ENCODE peak calls at places on chromosomes 3 and 15, in four cellular contexts. One of them, this sample, is unnamed.

GRCh38 chr15:40941528-40942336 is 11.5 kb upstream of the CHAC1 start:
- DNase-seq in uterus: peak
- DNase-seq in HepG2: peak
- DNase-seq in psoas muscle: peak
- DNase-seq in this sample: peak

GRCh38 chr3:129161860-129162271 is 1.0 kb upstream of the ISY1 start:
- DNase-seq in uterus: no peak
- DNase-seq in HepG2: peak
- DNase-seq in psoas muscle: no peak
- DNase-seq in this sample: no peak

GRCh38 chr3:121736112-121736511 is 13.4 kb downstream of the GOLGB1 start:
- DNase-seq in uterus: no peak
- DNase-seq in HepG2: no peak
- DNase-seq in psoas muscle: no peak
- DNase-seq in this sample: no peak

GRCh38 chr15:69265347-69265955 is 33.3 kb upstream of the PAQR5 start:
- DNase-seq in uterus: no peak
- DNase-seq in HepG2: peak
- DNase-seq in psoas muscle: no peak
- DNase-seq in this sample: no peak

GRCh38 chr3:156750874-156751245 is 75.3 kb upstream of the LEKR1 start:
- DNase-seq in uterus: no peak
- DNase-seq in HepG2: no peak
- DNase-seq in psoas muscle: no peak
- DNase-seq in this sample: no peak

GRCh38 chr15:33310481-33311311 is at the start of gene RYR3:
- DNase-seq in uterus: peak
- DNase-seq in HepG2: no peak
- DNase-seq in psoas muscle: peak
- DNase-seq in this sample: peak

GRCh38 chr3:181700168-181701087 is 11.3 kb upstream of the SOX2 start:
- DNase-seq in uterus: peak
- DNase-seq in HepG2: peak
- DNase-seq in psoas muscle: peak
- DNase-seq in this sample: peak

GRCh38 chr3:157079677-157080369 is 80.1 kb downstream of the CCNL1 start:
- DNase-seq in uterus: no peak
- DNase-seq in HepG2: no peak
- DNase-seq in psoas muscle: no peak
- DNase-seq in this sample: no peak

GRCh38 chr3:38122712-38123290 is 14.1 kb downstream of the ACAA1 start:
- DNase-seq in uterus: no peak
- DNase-seq in HepG2: no peak
- DNase-seq in psoas muscle: no peak
- DNase-seq in this sample: no peak

GRCh38 chr3:78721771-78722543 is 1045.8 kb downstream of the ROBO1 start:
- DNase-seq in uterus: no peak
- DNase-seq in HepG2: no peak
- DNase-seq in psoas muscle: no peak
- DNase-seq in this sample: no peak

GRCh38 chr15:25807063-25807462 is 56.1 kb downstream of the ATP10A start:
- DNase-seq in uterus: no peak
- DNase-seq in HepG2: no peak
- DNase-seq in psoas muscle: no peak
- DNase-seq in this sample: no peak

GRCh38 chr3:43001094-43001553 is 22.0 kb downstream of the GASK1A start:
- DNase-seq in uterus: peak
- DNase-seq in HepG2: peak
- DNase-seq in psoas muscle: peak
- DNase-seq in this sample: no peak

GRCh38 chr3:183298708-183299153 is 45.7 kb downstream of the B3GNT5 start:
- DNase-seq in uterus: peak
- DNase-seq in HepG2: no peak
- DNase-seq in psoas muscle: peak
- DNase-seq in this sample: peak

GRCh38 chr3:8891328-8891727 is 71.9 kb downstream of the RAD18 start:
- DNase-seq in uterus: no peak
- DNase-seq in HepG2: no peak
- DNase-seq in psoas muscle: no peak
- DNase-seq in this sample: no peak

GRCh38 chr3:159637895-159638542 is 350.6 kb upstream of the IL12A start:
- DNase-seq in uterus: no peak
- DNase-seq in HepG2: no peak
- DNase-seq in psoas muscle: no peak
- DNase-seq in this sample: no peak

GRCh38 chr15:99954361-99955180 is 221.3 kb upstream of the LYSMD4 start:
- DNase-seq in uterus: no peak
- DNase-seq in HepG2: no peak
- DNase-seq in psoas muscle: no peak
- DNase-seq in this sample: no peak

GRCh38 chr3:122786067-122786466 is 7.6 kb downstream of the HSPBAP1 start:
- DNase-seq in uterus: no peak
- DNase-seq in HepG2: peak
- DNase-seq in psoas muscle: no peak
- DNase-seq in this sample: no peak

GRCh38 chr3:140555666-140556065 is 122.2 kb upstream of the TRIM42 start:
- DNase-seq in uterus: no peak
- DNase-seq in HepG2: no peak
- DNase-seq in psoas muscle: no peak
- DNase-seq in this sample: no peak

GRCh38 chr15:57732526-57733331 is 26.2 kb downstream of the POLR2M start:
- DNase-seq in uterus: no peak
- DNase-seq in HepG2: peak
- DNase-seq in psoas muscle: peak
- DNase-seq in this sample: peak

GRCh38 chr3:51722362-51722761 is 15.5 kb downstream of the GRM2 start:
- DNase-seq in uterus: no peak
- DNase-seq in HepG2: no peak
- DNase-seq in psoas muscle: no peak
- DNase-seq in this sample: peak

GRCh38 chr15:88647362-88648105 is 8.7 kb downstream of the ISG20 start:
- DNase-seq in uterus: no peak
- DNase-seq in HepG2: no peak
- DNase-seq in psoas muscle: no peak
- DNase-seq in this sample: no peak

GRCh38 chr3:12155833-12156232 is 2.9 kb downstream of the TIMP4 start:
- DNase-seq in uterus: no peak
- DNase-seq in HepG2: peak
- DNase-seq in psoas muscle: no peak
- DNase-seq in this sample: no peak

GRCh38 chr3:122956685-122957455 is 70.7 kb downstream of the SEMA5B start:
- DNase-seq in uterus: no peak
- DNase-seq in HepG2: no peak
- DNase-seq in psoas muscle: no peak
- DNase-seq in this sample: peak

GRCh38 chr3:85270488-85270887 is 311.7 kb downstream of the CADM2 start:
- DNase-seq in uterus: no peak
- DNase-seq in HepG2: no peak
- DNase-seq in psoas muscle: no peak
- DNase-seq in this sample: no peak

GRCh38 chr15:25068696-25069095 is 113.9 kb downstream of the SNRPN start:
- DNase-seq in uterus: no peak
- DNase-seq in HepG2: no peak
- DNase-seq in psoas muscle: no peak
- DNase-seq in this sample: no peak

GRCh38 chr3:177201707-177202397 is 4.6 kb upstream of the TBL1XR1 start:
- DNase-seq in uterus: no peak
- DNase-seq in HepG2: no peak
- DNase-seq in psoas muscle: no peak
- DNase-seq in this sample: no peak

GRCh38 chr3:156433910-156434309 is 121.0 kb downstream of the SSR3 start:
- DNase-seq in uterus: no peak
- DNase-seq in HepG2: no peak
- DNase-seq in psoas muscle: no peak
- DNase-seq in this sample: no peak

GRCh38 chr3:4562595-4562994 is 69.4 kb downstream of the ITPR1 start:
- DNase-seq in uterus: no peak
- DNase-seq in HepG2: no peak
- DNase-seq in psoas muscle: no peak
- DNase-seq in this sample: no peak

GRCh38 chr15:36370735-36371115 is 208.7 kb upstream of the CDIN1 start:
- DNase-seq in uterus: no peak
- DNase-seq in HepG2: peak
- DNase-seq in psoas muscle: no peak
- DNase-seq in this sample: no peak

GRCh38 chr15:77531191-77532000 is 101.3 kb downstream of the LINGO1 start:
- DNase-seq in uterus: no peak
- DNase-seq in HepG2: no peak
- DNase-seq in psoas muscle: no peak
- DNase-seq in this sample: peak

GRCh38 chr3:54745863-54746262 is 182.0 kb downstream of the LRTM1 start:
- DNase-seq in uterus: no peak
- DNase-seq in HepG2: no peak
- DNase-seq in psoas muscle: no peak
- DNase-seq in this sample: no peak

GRCh38 chr15:71114887-71115566 is at the start of gene THSD4:
- DNase-seq in uterus: peak
- DNase-seq in HepG2: peak
- DNase-seq in psoas muscle: peak
- DNase-seq in this sample: peak

GRCh38 chr3:151169700-151170224 is 33.3 kb downstream of the GPR171 start:
- DNase-seq in uterus: no peak
- DNase-seq in HepG2: no peak
- DNase-seq in psoas muscle: peak
- DNase-seq in this sample: no peak

GRCh38 chr15:71748327-71748726 is 62.0 kb upstream of the NR2E3 start:
- DNase-seq in uterus: no peak
- DNase-seq in HepG2: no peak
- DNase-seq in psoas muscle: no peak
- DNase-seq in this sample: no peak

GRCh38 chr3:131386429-131386926 is 4.9 kb downstream of the NUDT16 start:
- DNase-seq in uterus: no peak
- DNase-seq in HepG2: no peak
- DNase-seq in psoas muscle: peak
- DNase-seq in this sample: no peak

GRCh38 chr3:13892304-13892703 is 12.4 kb upstream of the WNT7A start:
- DNase-seq in uterus: no peak
- DNase-seq in HepG2: no peak
- DNase-seq in psoas muscle: no peak
- DNase-seq in this sample: no peak

GRCh38 chr3:13896473-13897154 is 16.7 kb upstream of the WNT7A start:
- DNase-seq in uterus: peak
- DNase-seq in HepG2: peak
- DNase-seq in psoas muscle: no peak
- DNase-seq in this sample: peak

GRCh38 chr3:13894096-13894811 is 14.4 kb upstream of the WNT7A start:
- DNase-seq in uterus: no peak
- DNase-seq in HepG2: no peak
- DNase-seq in psoas muscle: no peak
- DNase-seq in this sample: no peak

GRCh38 chr3:13895155-13896105 is 15.6 kb upstream of the WNT7A start:
- DNase-seq in uterus: peak
- DNase-seq in HepG2: peak
- DNase-seq in psoas muscle: peak
- DNase-seq in this sample: peak

GRCh38 chr3:13894812-13895154 is 14.9 kb upstream of the WNT7A start:
- DNase-seq in uterus: no peak
- DNase-seq in HepG2: no peak
- DNase-seq in psoas muscle: peak
- DNase-seq in this sample: no peak
- TF ChIP-seq CTCF in uterus: no peak
- TF ChIP-seq CTCF in HepG2: no peak
- TF ChIP-seq CTCF in psoas muscle: no peak
- TF ChIP-seq CTCF in this sample: no peak

DNA sequence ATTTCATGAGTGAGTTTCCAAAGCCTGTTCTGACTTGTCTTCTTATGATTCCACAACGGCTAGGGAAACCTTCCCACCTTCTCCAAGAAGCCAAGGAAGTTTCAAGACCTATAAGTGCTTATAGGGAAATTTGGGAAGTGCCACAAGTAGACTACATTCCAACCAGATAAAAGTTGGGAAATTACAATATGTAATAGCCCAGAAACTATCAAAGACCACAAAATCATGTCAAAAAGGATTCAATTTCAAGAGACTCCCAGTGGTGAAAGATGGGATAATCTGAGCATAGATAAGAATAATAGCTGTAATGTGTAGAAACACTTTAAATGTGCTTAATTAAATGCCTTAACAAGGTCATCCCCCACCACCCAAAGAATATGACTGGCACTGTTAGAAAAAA is 169.2 kb upstream of the SLC2A2 start:
- DNase-seq in uterus: no peak
- DNase-seq in HepG2: no peak
- DNase-seq in psoas muscle: no peak
- DNase-seq in this sample: no peak
- TF ChIP-seq CTCF in uterus: no peak
- TF ChIP-seq CTCF in HepG2: no peak
- TF ChIP-seq CTCF in psoas muscle: no peak
- TF ChIP-seq CTCF in this sample: no peak

GRCh38 chr15:80660114-80660513 is 35.0 kb upstream of the ABHD17C start:
- DNase-seq in uterus: no peak
- DNase-seq in HepG2: peak
- DNase-seq in psoas muscle: no peak
- DNase-seq in this sample: peak
- TF ChIP-seq CTCF in uterus: no peak
- TF ChIP-seq CTCF in HepG2: peak
- TF ChIP-seq CTCF in psoas muscle: peak
- TF ChIP-seq CTCF in this sample: peak

GRCh38 chr3:189361103-189361835 is 189.5 kb downstream of the TPRG1 start:
- DNase-seq in uterus: no peak
- DNase-seq in HepG2: no peak
- DNase-seq in psoas muscle: no peak
- DNase-seq in this sample: no peak

GRCh38 chr3:189368384-189368783 is 196.6 kb downstream of the TPRG1 start:
- DNase-seq in uterus: no peak
- DNase-seq in HepG2: no peak
- DNase-seq in psoas muscle: no peak
- DNase-seq in this sample: no peak

GRCh38 chr3:189369636-189370035 is 197.9 kb downstream of the TPRG1 start:
- DNase-seq in uterus: no peak
- DNase-seq in HepG2: no peak
- DNase-seq in psoas muscle: no peak
- DNase-seq in this sample: no peak

GRCh38 chr3:189363856-189364255 is 192.1 kb downstream of the TPRG1 start:
- DNase-seq in uterus: no peak
- DNase-seq in HepG2: no peak
- DNase-seq in psoas muscle: no peak
- DNase-seq in this sample: no peak

GRCh38 chr3:189365609-189366564 is 194.1 kb downstream of the TPRG1 start:
- DNase-seq in uterus: no peak
- DNase-seq in HepG2: no peak
- DNase-seq in psoas muscle: no peak
- DNase-seq in this sample: no peak
- TF ChIP-seq CTCF in uterus: no peak
- TF ChIP-seq CTCF in HepG2: no peak
- TF ChIP-seq CTCF in psoas muscle: peak
- TF ChIP-seq CTCF in this sample: no peak

GRCh38 chr3:175144368-175144767 is 285.2 kb downstream of the NAALADL2 start:
- DNase-seq in uterus: no peak
- DNase-seq in HepG2: no peak
- DNase-seq in psoas muscle: no peak
- DNase-seq in this sample: no peak

GRCh38 chr3:175150812-175151411 is 291.8 kb downstream of the NAALADL2 start:
- DNase-seq in uterus: no peak
- DNase-seq in HepG2: no peak
- DNase-seq in psoas muscle: no peak
- DNase-seq in this sample: no peak

GRCh38 chr3:175149675-175150074 is 290.5 kb downstream of the NAALADL2 start:
- DNase-seq in uterus: no peak
- DNase-seq in HepG2: peak
- DNase-seq in psoas muscle: no peak
- DNase-seq in this sample: no peak

GRCh38 chr3:175146258-175146657 is 287.1 kb downstream of the NAALADL2 start:
- DNase-seq in uterus: no peak
- DNase-seq in HepG2: no peak
- DNase-seq in psoas muscle: no peak
- DNase-seq in this sample: no peak
- TF ChIP-seq CTCF in uterus: no peak
- TF ChIP-seq CTCF in HepG2: no peak
- TF ChIP-seq CTCF in psoas muscle: no peak
- TF ChIP-seq CTCF in this sample: no peak